ENCODE peak calls at places on chromosomes 1 and 21, in ten cellular contexts. W is adrenal gland, V is prostate gland, X is PC-9, L is suprapubic skin, B is endodermal cell, U is breast epithelium, J is lung, E is AG04450, R is astrocyte. C is an unnamed sample. For H3K27me3, the result is how much of the 10 kb centered on the place peaks cover.

GRCh38 chr1:63323866-63324778 is 1.8 kb downstream of the FOXD3 start:
- DNase-seq in W (no peak), V (no peak), X (no peak), L (no peak), B (peak), U (no peak), J (no peak), E (no peak), R (no peak), C (no peak)

GRCh38 chr1:117389284-117389683 is 22.0 kb downstream of the MAN1A2 start:
- DNase-seq in W (no peak), V (no peak), X (no peak), L (no peak), B (no peak), U (no peak), J (no peak), E (no peak), R (no peak), C (no peak)

GRCh38 chr1:19262047-19262446 is 10.4 kb downstream of the MRTO4 start:
- DNase-seq in W (no peak), V (no peak), X (no peak), L (no peak), B (no peak), U (no peak), J (no peak), E (no peak), R (no peak), C (no peak)

GRCh38 chr1:172704446-172705176 is 45.7 kb downstream of the FASLG start:
- DNase-seq in W (no peak), V (no peak), X (no peak), L (no peak), B (no peak), U (no peak), J (no peak), E (no peak), R (no peak), C (no peak)

GRCh38 chr1:7255303-7256058 is 470.2 kb downstream of the CAMTA1 start:
- DNase-seq in W (no peak), V (peak), X (no peak), L (peak), B (no peak), U (no peak), J (no peak), E (no peak), R (peak), C (peak)

GRCh38 chr21:43345046-43345745 is 81.7 kb downstream of the SIK1 start:
- DNase-seq in W (no peak), V (no peak), X (no peak), L (no peak), B (no peak), U (no peak), J (no peak), E (no peak), R (no peak), C (no peak)

GRCh38 chr1:202046748-202047708 is 36.6 kb downstream of the ELF3 start:
- DNase-seq in W (no peak), V (peak), X (peak), L (no peak), B (no peak), U (no peak), J (no peak), E (no peak), R (no peak), C (peak)

GRCh38 chr1:181101581-181102226 is 13.2 kb downstream of the IER5 start:
- DNase-seq in W (no peak), V (no peak), X (peak), L (no peak), B (peak), U (no peak), J (no peak), E (no peak), R (peak), C (peak)

GRCh38 chr21:44845418-44846200 is 27.7 kb upstream of the SUMO3 start:
- DNase-seq in W (peak), V (no peak), X (peak), L (peak), B (peak), U (peak), J (peak), E (no peak), R (peak), C (peak)

GRCh38 chr1:27348861-27349783 is 7.3 kb downstream of the SYTL1 start:
- DNase-seq in W (no peak), V (peak), X (peak), L (no peak), B (peak), U (peak), J (peak), E (no peak), R (no peak), C (peak)

GRCh38 chr1:209808059-209808494 is 2.1 kb upstream of the IRF6 start:
- DNase-seq in W (peak), V (no peak), X (peak), L (no peak), B (no peak), U (no peak), J (no peak), E (peak), R (peak), C (peak)

GRCh38 chr1:157004771-157005170 is 40.8 kb downstream of the ARHGEF11 start:
- DNase-seq in W (no peak), V (no peak), X (no peak), L (no peak), B (no peak), U (no peak), J (no peak), E (no peak), R (no peak), C (no peak)

GRCh38 chr1:21099034-21099868 is 77.4 kb downstream of the EIF4G3 start:
- DNase-seq in W (no peak), V (no peak), X (no peak), L (no peak), B (no peak), U (no peak), J (no peak), E (no peak), R (no peak), C (peak)

GRCh38 chr1:187244623-187245022 is 415.9 kb downstream of the PLA2G4A start:
- DNase-seq in W (peak), V (peak), X (no peak), L (no peak), B (no peak), U (peak), J (no peak), E (no peak), R (peak), C (peak)

GRCh38 chr1:184563308-184563707 is 176.5 kb downstream of the C1orf21 start:
- DNase-seq in W (no peak), V (no peak), X (no peak), L (no peak), B (no peak), U (no peak), J (no peak), E (no peak), R (no peak), C (peak)

GRCh38 chr1:62198781-62199125 is 4.1 kb downstream of the L1TD1 start:
- DNase-seq in W (peak), V (no peak), X (no peak), L (peak), B (peak), U (no peak), J (no peak), E (no peak), R (peak), C (no peak)

GRCh38 chr1:58089898-58090535 is 456.5 kb downstream of the OMA1 start:
- DNase-seq in W (no peak), V (no peak), X (no peak), L (no peak), B (no peak), U (no peak), J (no peak), E (no peak), R (no peak), C (no peak)

GRCh38 chr1:35210306-35211112 is 17.6 kb upstream of the SFPQ start:
- DNase-seq in W (no peak), V (no peak), X (no peak), L (no peak), B (peak), U (no peak), J (no peak), E (no peak), R (no peak), C (no peak)

GRCh38 chr1:93749894-93750301 is 68.3 kb upstream of the BCAR3 start:
- DNase-seq in W (no peak), V (no peak), X (peak), L (no peak), B (peak), U (no peak), J (peak), E (no peak), R (no peak), C (peak)

GRCh38 chr1:99371413-99371812 is 107.1 kb downstream of the PLPPR4 start:
- DNase-seq in W (no peak), V (no peak), X (no peak), L (no peak), B (no peak), U (no peak), J (no peak), E (no peak), R (no peak), C (no peak)

GRCh38 chr1:184958554-184959353 is 15.6 kb downstream of the NIBAN1 start:
- DNase-seq in W (no peak), V (no peak), X (no peak), L (no peak), B (no peak), U (no peak), J (no peak), E (no peak), R (no peak), C (no peak)

GRCh38 chr1:67052741-67053534 is 1.0 kb downstream of the SLC35D1 start:
- DNase-seq in W (peak), V (peak), X (peak), L (no peak), B (peak), U (peak), J (peak), E (no peak), R (no peak), C (peak)

GRCh38 chr21:25934771-25935224 is 200.0 kb downstream of the GABPA start:
- DNase-seq in W (peak), V (peak), X (peak), L (no peak), B (no peak), U (peak), J (peak), E (peak), R (peak), C (peak)

GRCh38 chr1:234437423-234438171 is 41.4 kb downstream of the TARBP1 start:
- DNase-seq in W (peak), V (peak), X (no peak), L (no peak), B (no peak), U (peak), J (no peak), E (no peak), R (peak), C (no peak)

GRCh38 chr1:62732327-62732726 is 44.1 kb upstream of the DOCK7 start:
- DNase-seq in W (no peak), V (no peak), X (no peak), L (no peak), B (no peak), U (no peak), J (no peak), E (no peak), R (no peak), C (no peak)

GRCh38 chr1:218527737-218528136 is 182.6 kb downstream of the TGFB2 start:
- DNase-seq in W (no peak), V (no peak), X (no peak), L (no peak), B (no peak), U (no peak), J (no peak), E (peak), R (peak), C (peak)

GRCh38 chr1:168408531-168409242 is 128.0 kb downstream of the TBX19 start:
- DNase-seq in W (no peak), V (no peak), X (peak), L (no peak), B (peak), U (no peak), J (no peak), E (no peak), R (peak), C (peak)

GRCh38 chr1:15400627-15401026 is 9.1 kb upstream of the EFHD2 start:
- DNase-seq in W (no peak), V (peak), X (no peak), L (no peak), B (no peak), U (peak), J (no peak), E (no peak), R (no peak), C (no peak)

GRCh38 chr1:39158330-39159086 is 46.0 kb upstream of the MACF1 start:
- DNase-seq in W (no peak), V (peak), X (peak), L (no peak), B (peak), U (peak), J (peak), E (no peak), R (peak), C (peak)

GRCh38 chr1:7299994-7300393 is 471.1 kb upstream of the VAMP3 start:
- DNase-seq in W (no peak), V (no peak), X (no peak), L (peak), B (peak), U (no peak), J (peak), E (peak), R (peak), C (peak)

GRCh38 chr1:162679298-162679697 is 47.0 kb downstream of the DDR2 start:
- DNase-seq in W (no peak), V (no peak), X (no peak), L (no peak), B (no peak), U (no peak), J (no peak), E (no peak), R (no peak), C (no peak)

GRCh38 chr1:10634428-10635384 is 160.0 kb downstream of the PEX14 start:
- DNase-seq in W (no peak), V (peak), X (no peak), L (no peak), B (no peak), U (peak), J (no peak), E (no peak), R (peak), C (peak)

GRCh38 chr1:3401585-3402257 is 52.7 kb upstream of the ARHGEF16 start:
- DNase-seq in W (no peak), V (no peak), X (peak), L (no peak), B (no peak), U (no peak), J (no peak), E (no peak), R (no peak), C (no peak)
- H3K27me3 ChIP-seq in W (under half), V (under half), X (half or more), L (half or more), B (under half), U (under half), J (under half), E (under half), R (under half), C (half or more)

GRCh38 chr1:1861339-1861730 is 29.6 kb downstream of the GNB1 start:
- DNase-seq in W (no peak), V (no peak), X (no peak), L (no peak), B (no peak), U (no peak), J (no peak), E (no peak), R (no peak), C (no peak)
- H3K27ac ChIP-seq in W (no peak), V (no peak), X (no peak), L (no peak), B (no peak), U (no peak), J (peak), E (no peak), R (no peak), C (no peak)

GRCh38 chr21:23130308-23130707 is 2132.1 kb downstream of the NCAM2 start:
- DNase-seq in W (no peak), V (no peak), X (no peak), L (no peak), B (no peak), U (no peak), J (no peak), E (no peak), R (no peak), C (peak)

GRCh38 chr21:23127973-23128372 is 2129.8 kb downstream of the NCAM2 start:
- DNase-seq in W (no peak), V (no peak), X (no peak), L (no peak), B (peak), U (no peak), J (no peak), E (no peak), R (no peak), C (no peak)

DNA sequence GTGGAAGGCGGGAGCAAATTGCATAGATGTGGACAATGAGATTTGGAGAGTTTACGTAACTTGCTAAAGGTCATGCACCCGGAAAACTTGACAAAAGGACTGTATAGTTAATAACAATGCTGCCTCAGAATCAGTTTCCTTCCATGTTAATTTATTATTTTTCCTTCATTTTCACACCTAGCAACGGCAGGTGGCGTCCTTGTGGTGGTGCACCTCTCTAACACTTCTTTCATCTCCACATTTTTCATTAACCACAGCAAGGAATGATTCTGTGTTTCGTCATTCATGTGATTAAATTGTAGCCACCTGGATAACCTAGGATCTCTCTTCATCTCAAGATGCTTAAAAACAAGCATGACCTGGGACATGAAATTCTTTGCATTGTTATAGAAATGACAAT is 2133.0 kb downstream of the NCAM2 start:
- DNase-seq in W (no peak), V (no peak), X (no peak), L (no peak), B (no peak), U (no peak), J (no peak), E (no peak), R (no peak), C (peak)
- TF ChIP-seq CTCF in W (no peak), V (no peak), X (peak), L (no peak), B (peak), U (no peak), J (no peak), E (no peak), R (no peak), C (peak)

GRCh38 chr1:11704226-11704619 is 12.7 kb downstream of the DRAXIN start:
- DNase-seq in W (no peak), V (no peak), X (no peak), L (no peak), B (peak), U (no peak), J (no peak), E (no peak), R (no peak), C (no peak)
- H3K27me3 ChIP-seq in W (under half), V (under half), X (under half), L (half or more), B (under half), U (under half), J (under half), E (under half), R (under half), C (under half)

C was measured in PC-3.